ENCODE peak calls at places on chromosome 18, in eight cellular contexts. D is WERI-Rb-1, L is HFFc6, Q is cardiac muscle cell, K is Calu3, I is pancreas, C is neural progenitor cell, Y is tibial nerve. B is an unnamed sample.

GRCh38 chr18:35707247-35707646 is 125.7 kb downstream of the GALNT1 start:
- DNase-seq in D (no peak), L (no peak), Q (no peak), K (no peak), I (no peak), C (no peak), Y (no peak), B (no peak)

GRCh38 chr18:6004119-6004518 is 108.8 kb upstream of the TMEM200C start:
- DNase-seq in D (no peak), L (no peak), Q (no peak), K (no peak), I (no peak), C (no peak), Y (no peak), B (no peak)

GRCh38 chr18:62329676-62330454 is 4.8 kb downstream of the TNFRSF11A start:
- DNase-seq in D (no peak), L (peak), Q (peak), K (peak), I (peak), C (no peak), Y (no peak), B (no peak)

GRCh38 chr18:67600181-67600631 is 83.7 kb upstream of the DSEL start:
- DNase-seq in D (no peak), L (peak), Q (peak), K (peak), I (no peak), C (no peak), Y (no peak), B (no peak)

GRCh38 chr18:24790347-24790746 is 329.9 kb downstream of the HRH4 start:
- DNase-seq in D (no peak), L (no peak), Q (no peak), K (no peak), I (no peak), C (no peak), Y (no peak), B (no peak)

GRCh38 chr18:13915973-13916372 is 637 bp upstream of the MC2R start:
- DNase-seq in D (no peak), L (no peak), Q (peak), K (no peak), I (no peak), C (no peak), Y (no peak), B (no peak)

GRCh38 chr18:3481696-3482210 is 31.8 kb downstream of the TGIF1 start:
- DNase-seq in D (peak), L (no peak), Q (peak), K (peak), I (peak), C (peak), Y (no peak), B (no peak)

GRCh38 chr18:5309888-5310470 is 14.5 kb upstream of the ZBTB14 start:
- DNase-seq in D (no peak), L (no peak), Q (no peak), K (no peak), I (no peak), C (no peak), Y (no peak), B (no peak)

GRCh38 chr18:23856466-23857175 is 157.9 kb upstream of the TTC39C start:
- DNase-seq in D (peak), L (no peak), Q (no peak), K (peak), I (no peak), C (no peak), Y (no peak), B (no peak)

GRCh38 chr18:60021556-60021955 is 121.8 kb downstream of the PMAIP1 start:
- DNase-seq in D (no peak), L (no peak), Q (no peak), K (no peak), I (no peak), C (no peak), Y (no peak), B (no peak)

GRCh38 chr18:45817533-45817932 is 7.9 kb upstream of the SIGLEC15 start:
- DNase-seq in D (no peak), L (no peak), Q (no peak), K (no peak), I (no peak), C (no peak), Y (no peak), B (no peak)

GRCh38 chr18:45821667-45822066 is 3.8 kb upstream of the SIGLEC15 start:
- DNase-seq in D (no peak), L (no peak), Q (no peak), K (no peak), I (no peak), C (no peak), Y (no peak), B (no peak)

GRCh38 chr18:45821021-45821420 is 4.5 kb upstream of the SIGLEC15 start:
- DNase-seq in D (no peak), L (no peak), Q (no peak), K (no peak), I (no peak), C (no peak), Y (no peak), B (no peak)

GRCh38 chr18:45825258-45825744 is at the start of gene SIGLEC15:
- DNase-seq in D (no peak), L (no peak), Q (no peak), K (no peak), I (no peak), C (no peak), Y (no peak), B (no peak)

GRCh38 chr18:45820144-45820745 is 5.2 kb upstream of the SIGLEC15 start:
- DNase-seq in D (no peak), L (no peak), Q (no peak), K (no peak), I (no peak), C (no peak), Y (no peak), B (no peak)
- TF ChIP-seq CTCF in D (no peak), L (no peak), Q (no peak), K (no peak), I (no peak), C (no peak), Y (no peak), B (no peak)

GRCh38 chr18:63676526-63676925 is 14.8 kb upstream of the SERPINB3 start:
- DNase-seq in D (peak), L (no peak), Q (no peak), K (peak), I (no peak), C (peak), Y (no peak), B (no peak)

GRCh38 chr18:63679820-63680606 is 18.3 kb upstream of the SERPINB3 start:
- DNase-seq in D (no peak), L (no peak), Q (peak), K (no peak), I (no peak), C (no peak), Y (no peak), B (no peak)

GRCh38 chr18:63677490-63678225 is 16.0 kb upstream of the SERPINB3 start:
- DNase-seq in D (no peak), L (no peak), Q (peak), K (no peak), I (no peak), C (no peak), Y (no peak), B (no peak)

GRCh38 chr18:63681449-63682381 is 20.0 kb upstream of the SERPINB3 start:
- DNase-seq in D (no peak), L (no peak), Q (no peak), K (no peak), I (no peak), C (no peak), Y (no peak), B (no peak)

DNA sequence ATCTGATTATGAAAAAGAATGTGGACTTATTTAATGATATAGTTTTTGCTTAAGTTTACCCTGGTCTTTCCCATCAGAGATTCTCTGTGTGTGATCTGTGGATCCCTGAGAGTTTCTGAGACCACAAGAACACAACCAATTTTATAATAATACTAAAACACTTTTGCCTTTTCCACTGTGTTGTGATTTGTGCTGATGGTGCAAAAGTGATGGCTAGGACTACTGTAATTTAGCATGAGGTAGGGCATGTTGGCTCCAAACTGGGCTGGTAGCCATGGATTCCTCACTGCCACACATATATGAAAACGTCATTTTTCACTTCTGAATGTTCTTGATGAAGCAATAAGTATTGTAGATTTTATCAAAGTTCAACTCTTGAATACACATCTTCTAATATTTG is 15.2 kb upstream of the SERPINB3 start:
- DNase-seq in D (no peak), L (no peak), Q (no peak), K (no peak), I (no peak), C (no peak), Y (no peak), B (no peak)
- TF ChIP-seq CTCF in D (no peak), L (no peak), Q (no peak), K (no peak), I (no peak), C (no peak), Y (no peak), B (no peak)

DNA sequence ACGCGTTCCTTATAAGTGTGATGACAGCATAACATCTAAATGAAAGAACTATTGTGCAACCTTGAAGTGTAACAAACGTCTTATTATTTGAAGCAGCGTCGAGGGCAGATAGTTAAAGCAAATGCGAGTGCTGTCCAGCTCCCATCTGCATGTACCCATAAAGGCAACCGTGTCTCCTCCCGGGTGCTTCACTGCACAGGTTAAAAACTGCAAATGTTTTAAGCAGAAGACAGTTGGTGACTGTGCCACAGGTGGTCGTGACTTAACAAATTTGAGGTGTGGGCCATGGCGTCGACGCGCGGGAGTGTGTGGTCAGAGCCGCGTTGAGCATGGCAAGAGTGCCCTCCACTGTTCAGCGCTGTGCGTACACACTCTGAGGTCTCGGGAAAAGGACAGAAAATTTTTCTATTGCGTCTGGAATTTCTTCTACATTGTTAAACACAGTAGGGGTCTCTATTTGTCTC is 6.4 kb downstream of the SALL3 start:
- DNase-seq in D (peak), L (no peak), Q (peak), K (peak), I (no peak), C (peak), Y (no peak), B (no peak)
- TF ChIP-seq CTCF in D (peak), L (peak), Q (peak), K (no peak), I (peak), C (peak), Y (peak), B (no peak)

GRCh38 chr18:32956591-32957310 is 183.9 kb upstream of the KLHL14 start:
- DNase-seq in D (no peak), L (no peak), Q (peak), K (no peak), I (no peak), C (peak), Y (peak), B (no peak)
- TF ChIP-seq CTCF in D (peak), L (no peak), Q (peak), K (no peak), I (no peak), C (peak), Y (no peak), B (no peak)

GRCh38 chr18:77054606-77055428 is 77.8 kb downstream of the MBP start:
- DNase-seq in D (peak), L (peak), Q (peak), K (peak), I (peak), C (peak), Y (peak), B (no peak)
- TF ChIP-seq CTCF in D (peak), L (peak), Q (peak), K (peak), I (peak), C (peak), Y (peak), B (no peak)

GRCh38 chr18:9661564-9661963 is 46.5 kb upstream of the RAB31 start:
- DNase-seq in D (no peak), L (peak), Q (peak), K (no peak), I (no peak), C (no peak), Y (no peak), B (no peak)
- TF ChIP-seq CTCF in D (peak), L (peak), Q (peak), K (no peak), I (no peak), C (no peak), Y (no peak), B (no peak)

DNA sequence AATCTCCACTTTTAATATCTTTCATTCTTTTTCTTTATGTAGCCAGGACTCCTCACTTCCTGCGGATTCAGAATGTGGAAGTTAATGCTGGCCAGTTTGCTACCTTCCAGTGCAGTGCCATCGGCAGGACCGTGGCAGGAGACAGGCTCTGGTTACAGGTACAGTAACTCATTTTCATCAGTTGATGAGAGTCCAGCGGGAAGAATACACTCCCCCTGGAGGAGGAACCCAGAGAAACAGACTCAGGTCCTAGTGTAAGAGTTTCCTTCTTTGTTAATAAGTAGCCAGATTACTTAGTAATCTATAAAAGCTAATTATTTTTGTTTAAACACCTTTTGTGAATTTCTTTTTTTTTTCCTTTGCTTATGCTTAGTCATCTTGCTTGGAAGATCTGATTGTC is 359.4 kb downstream of the PTPRM start:
- DNase-seq in D (peak), L (no peak), Q (no peak), K (peak), I (peak), C (peak), Y (no peak), B (no peak)
- TF ChIP-seq CTCF in D (peak), L (peak), Q (no peak), K (peak), I (peak), C (peak), Y (no peak), B (no peak)

GRCh38 chr18:11163668-11164067 is 14.3 kb upstream of the PIEZO2 start:
- DNase-seq in D (no peak), L (no peak), Q (peak), K (peak), I (no peak), C (peak), Y (no peak), B (no peak)
- TF ChIP-seq CTCF in D (no peak), L (peak), Q (peak), K (peak), I (peak), C (peak), Y (peak), B (no peak)

GRCh38 chr18:392926-393325 is 107.6 kb downstream of the COLEC12 start:
- DNase-seq in D (no peak), L (no peak), Q (peak), K (no peak), I (no peak), C (no peak), Y (no peak), B (no peak)

GRCh38 chr18:386950-387349 is 113.6 kb downstream of the COLEC12 start:
- DNase-seq in D (no peak), L (no peak), Q (no peak), K (no peak), I (no peak), C (no peak), Y (no peak), B (no peak)

GRCh38 chr18:390748-391478 is 109.6 kb downstream of the COLEC12 start:
- DNase-seq in D (no peak), L (no peak), Q (no peak), K (no peak), I (no peak), C (no peak), Y (no peak), B (no peak)

GRCh38 chr18:388198-388597 is 112.3 kb downstream of the COLEC12 start:
- DNase-seq in D (peak), L (no peak), Q (no peak), K (no peak), I (no peak), C (no peak), Y (no peak), B (no peak)

DNA sequence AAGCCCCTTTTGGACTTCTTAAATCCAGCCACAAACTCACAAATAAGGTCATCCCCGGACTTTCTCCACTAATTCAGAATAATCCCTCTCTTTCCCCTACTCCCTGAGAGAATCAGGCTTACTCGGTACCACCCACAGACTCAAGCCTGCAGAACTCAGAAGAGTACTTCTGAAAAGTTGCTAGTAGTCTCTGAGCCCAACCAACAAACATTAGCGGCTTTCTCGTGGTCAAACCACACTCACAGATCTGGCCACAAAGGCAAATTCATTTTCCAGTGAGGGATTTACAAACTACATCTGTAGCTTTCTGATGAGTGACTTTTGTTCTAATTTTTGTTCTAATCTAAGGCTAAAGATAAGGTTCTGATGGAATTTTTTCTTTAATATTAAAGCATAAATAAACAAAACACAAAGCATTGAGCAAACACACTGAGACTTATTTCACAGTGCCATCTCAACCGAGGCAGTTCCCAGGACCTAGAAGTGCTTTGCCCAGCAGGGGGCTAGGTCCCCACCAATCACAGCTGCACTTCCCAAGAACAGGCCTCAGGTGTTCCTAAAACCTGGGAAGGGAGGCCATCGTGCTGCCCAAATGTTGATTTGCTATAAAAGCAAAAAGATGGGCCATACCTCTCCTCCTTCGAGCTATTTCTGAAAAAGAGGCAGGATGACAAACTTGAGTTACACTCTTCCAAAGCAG is 110.7 kb downstream of the COLEC12 start:
- DNase-seq in D (no peak), L (no peak), Q (peak), K (no peak), I (no peak), C (no peak), Y (no peak), B (no peak)
- TF ChIP-seq CTCF in D (peak), L (peak), Q (peak), K (no peak), I (no peak), C (no peak), Y (no peak), B (no peak)